ENCODE peak calls at places on chromosomes 2 and 18, in six cellular contexts. One of them, this sample, is unnamed.

GRCh38 chr2:63818276-63818675 is 23.4 kb upstream of the UGP2 start:
- DNase-seq in AG04450: no peak
- DNase-seq in astrocyte: no peak
- DNase-seq in cardiac muscle cell: no peak
- DNase-seq in colonic mucosa: no peak
- DNase-seq in AG10803: no peak
- DNase-seq in this sample: no peak

GRCh38 chr2:199902486-199903110 is 8.5 kb upstream of the C2orf69 start:
- DNase-seq in cardiac muscle cell: no peak
- DNase-seq in AG04450: no peak
- DNase-seq in AG10803: no peak
- DNase-seq in colonic mucosa: no peak
- DNase-seq in astrocyte: no peak
- DNase-seq in this sample: no peak

GRCh38 chr2:162435676-162436075 is 91.7 kb downstream of the GCA start:
- DNase-seq in AG10803: no peak
- DNase-seq in colonic mucosa: no peak
- DNase-seq in astrocyte: peak
- DNase-seq in AG04450: no peak
- DNase-seq in cardiac muscle cell: no peak
- DNase-seq in this sample: no peak

GRCh38 chr2:25241452-25241851 is 73.1 kb upstream of the POMC start:
- DNase-seq in colonic mucosa: no peak
- DNase-seq in astrocyte: no peak
- DNase-seq in AG04450: no peak
- DNase-seq in AG10803: no peak
- DNase-seq in cardiac muscle cell: no peak
- DNase-seq in this sample: no peak

GRCh38 chr2:37376421-37377186 is 32.2 kb downstream of the QPCT start:
- DNase-seq in colonic mucosa: no peak
- DNase-seq in AG04450: peak
- DNase-seq in AG10803: peak
- DNase-seq in cardiac muscle cell: no peak
- DNase-seq in astrocyte: peak
- DNase-seq in this sample: peak

GRCh38 chr2:152718909-152719645 is 657 bp downstream of the ARL6IP6 start:
- DNase-seq in cardiac muscle cell: peak
- DNase-seq in AG10803: peak
- DNase-seq in AG04450: no peak
- DNase-seq in astrocyte: peak
- DNase-seq in colonic mucosa: peak
- DNase-seq in this sample: peak

GRCh38 chr2:229445501-229446294 is 174.6 kb upstream of the PID1 start:
- DNase-seq in astrocyte: peak
- DNase-seq in AG04450: no peak
- DNase-seq in cardiac muscle cell: peak
- DNase-seq in colonic mucosa: no peak
- DNase-seq in AG10803: peak
- DNase-seq in this sample: peak

GRCh38 chr2:28640263-28640907 is 111.2 kb upstream of the PPP1CB start:
- DNase-seq in cardiac muscle cell: no peak
- DNase-seq in AG10803: no peak
- DNase-seq in AG04450: no peak
- DNase-seq in colonic mucosa: no peak
- DNase-seq in astrocyte: no peak
- DNase-seq in this sample: no peak

GRCh38 chr18:31740180-31740579 is 20.5 kb downstream of the SLC25A52 start:
- DNase-seq in colonic mucosa: no peak
- DNase-seq in cardiac muscle cell: no peak
- DNase-seq in AG10803: no peak
- DNase-seq in AG04450: no peak
- DNase-seq in astrocyte: no peak
- DNase-seq in this sample: no peak

GRCh38 chr2:234111523-234111922 is 61.0 kb downstream of the SPP2 start:
- DNase-seq in AG10803: peak
- DNase-seq in colonic mucosa: no peak
- DNase-seq in AG04450: no peak
- DNase-seq in astrocyte: peak
- DNase-seq in cardiac muscle cell: no peak
- DNase-seq in this sample: peak

GRCh38 chr18:69858897-69859296 is 88.8 kb downstream of the CD226 start:
- DNase-seq in AG04450: no peak
- DNase-seq in cardiac muscle cell: no peak
- DNase-seq in astrocyte: no peak
- DNase-seq in AG10803: no peak
- DNase-seq in colonic mucosa: no peak
- DNase-seq in this sample: no peak

GRCh38 chr2:188684795-188685194 is 289.4 kb upstream of the COL3A1 start:
- DNase-seq in AG10803: no peak
- DNase-seq in AG04450: no peak
- DNase-seq in colonic mucosa: no peak
- DNase-seq in cardiac muscle cell: no peak
- DNase-seq in astrocyte: no peak
- DNase-seq in this sample: no peak

GRCh38 chr2:96413067-96413722 is 77.6 kb downstream of the NCAPH start:
- DNase-seq in AG04450: no peak
- DNase-seq in colonic mucosa: peak
- DNase-seq in astrocyte: peak
- DNase-seq in AG10803: no peak
- DNase-seq in cardiac muscle cell: no peak
- DNase-seq in this sample: no peak

GRCh38 chr2:8550481-8550880 is 131.4 kb upstream of the ID2 start:
- DNase-seq in astrocyte: no peak
- DNase-seq in colonic mucosa: peak
- DNase-seq in AG04450: no peak
- DNase-seq in AG10803: no peak
- DNase-seq in cardiac muscle cell: no peak
- DNase-seq in this sample: no peak

GRCh38 chr18:2402084-2402483 is 169.2 kb downstream of the METTL4 start:
- DNase-seq in AG04450: peak
- DNase-seq in AG10803: peak
- DNase-seq in colonic mucosa: no peak
- DNase-seq in astrocyte: peak
- DNase-seq in cardiac muscle cell: no peak
- DNase-seq in this sample: peak

GRCh38 chr2:173311844-173312606 is 42.6 kb upstream of the CDCA7 start:
- DNase-seq in astrocyte: no peak
- DNase-seq in cardiac muscle cell: no peak
- DNase-seq in AG04450: no peak
- DNase-seq in colonic mucosa: peak
- DNase-seq in AG10803: no peak
- DNase-seq in this sample: no peak

GRCh38 chr18:22045221-22045918 is 124.0 kb upstream of the GATA6 start:
- DNase-seq in AG04450: no peak
- DNase-seq in AG10803: no peak
- DNase-seq in colonic mucosa: peak
- DNase-seq in astrocyte: no peak
- DNase-seq in cardiac muscle cell: no peak
- DNase-seq in this sample: no peak

GRCh38 chr2:73700111-73700510 is 37.0 kb downstream of the TPRKB start:
- DNase-seq in colonic mucosa: peak
- DNase-seq in AG04450: no peak
- DNase-seq in AG10803: peak
- DNase-seq in astrocyte: no peak
- DNase-seq in cardiac muscle cell: no peak
- DNase-seq in this sample: no peak

GRCh38 chr2:172208881-172209325 is 106.2 kb upstream of the DLX2 start:
- DNase-seq in AG04450: no peak
- DNase-seq in astrocyte: peak
- DNase-seq in AG10803: peak
- DNase-seq in colonic mucosa: no peak
- DNase-seq in cardiac muscle cell: no peak
- DNase-seq in this sample: peak

GRCh38 chr18:415627-416612 is 84.6 kb downstream of the COLEC12 start:
- DNase-seq in cardiac muscle cell: no peak
- DNase-seq in AG04450: no peak
- DNase-seq in colonic mucosa: no peak
- DNase-seq in astrocyte: peak
- DNase-seq in AG10803: peak
- DNase-seq in this sample: peak

GRCh38 chr18:63551769-63552168 is 9.6 kb downstream of the SERPINB12 start:
- DNase-seq in astrocyte: no peak
- DNase-seq in cardiac muscle cell: no peak
- DNase-seq in AG04450: no peak
- DNase-seq in AG10803: no peak
- DNase-seq in colonic mucosa: no peak
- DNase-seq in this sample: no peak

GRCh38 chr2:20526666-20527065 is 79.8 kb downstream of the RHOB start:
- DNase-seq in AG10803: no peak
- DNase-seq in colonic mucosa: no peak
- DNase-seq in astrocyte: no peak
- DNase-seq in cardiac muscle cell: no peak
- DNase-seq in AG04450: no peak
- DNase-seq in this sample: peak

GRCh38 chr2:219570194-219570923 is 980 bp downstream of the OBSL1 start:
- DNase-seq in AG10803: peak
- DNase-seq in cardiac muscle cell: peak
- DNase-seq in AG04450: no peak
- DNase-seq in astrocyte: peak
- DNase-seq in colonic mucosa: no peak
- DNase-seq in this sample: peak

GRCh38 chr18:76619342-76620315 is 124.6 kb upstream of the ZNF516 start:
- DNase-seq in colonic mucosa: peak
- DNase-seq in AG10803: peak
- DNase-seq in cardiac muscle cell: peak
- DNase-seq in astrocyte: peak
- DNase-seq in AG04450: no peak
- DNase-seq in this sample: peak

GRCh38 chr2:134934641-134935040 is 16.0 kb downstream of the CCNT2 start:
- DNase-seq in AG10803: no peak
- DNase-seq in AG04450: no peak
- DNase-seq in colonic mucosa: no peak
- DNase-seq in astrocyte: no peak
- DNase-seq in cardiac muscle cell: no peak
- DNase-seq in this sample: peak

GRCh38 chr2:239190921-239191885 is 209.6 kb downstream of the HDAC4 start:
- DNase-seq in astrocyte: no peak
- DNase-seq in colonic mucosa: no peak
- DNase-seq in cardiac muscle cell: no peak
- DNase-seq in AG10803: no peak
- DNase-seq in AG04450: no peak
- DNase-seq in this sample: no peak

GRCh38 chr2:110718382-110718781 is 14.0 kb upstream of the ACOXL start:
- DNase-seq in astrocyte: no peak
- DNase-seq in cardiac muscle cell: no peak
- DNase-seq in AG04450: no peak
- DNase-seq in colonic mucosa: no peak
- DNase-seq in AG10803: no peak
- DNase-seq in this sample: no peak

GRCh38 chr2:186382932-186383331 is 103.1 kb upstream of the ZC3H15 start:
- DNase-seq in colonic mucosa: no peak
- DNase-seq in astrocyte: no peak
- DNase-seq in AG04450: no peak
- DNase-seq in AG10803: no peak
- DNase-seq in cardiac muscle cell: no peak
- DNase-seq in this sample: no peak

GRCh38 chr2:186384226-186384625 is 101.8 kb upstream of the ZC3H15 start:
- DNase-seq in AG04450: no peak
- DNase-seq in AG10803: no peak
- DNase-seq in astrocyte: no peak
- DNase-seq in cardiac muscle cell: no peak
- DNase-seq in colonic mucosa: no peak
- DNase-seq in this sample: no peak

GRCh38 chr2:186380805-186381204 is 105.3 kb upstream of the ZC3H15 start:
- DNase-seq in cardiac muscle cell: no peak
- DNase-seq in astrocyte: no peak
- DNase-seq in AG10803: no peak
- DNase-seq in AG04450: no peak
- DNase-seq in colonic mucosa: no peak
- DNase-seq in this sample: no peak

GRCh38 chr2:186379052-186379451 is 107.0 kb upstream of the ZC3H15 start:
- DNase-seq in colonic mucosa: no peak
- DNase-seq in cardiac muscle cell: peak
- DNase-seq in astrocyte: no peak
- DNase-seq in AG04450: no peak
- DNase-seq in AG10803: no peak
- DNase-seq in this sample: no peak

GRCh38 chr2:186381573-186381972 is 104.5 kb upstream of the ZC3H15 start:
- DNase-seq in cardiac muscle cell: no peak
- DNase-seq in colonic mucosa: no peak
- DNase-seq in astrocyte: no peak
- DNase-seq in AG10803: no peak
- DNase-seq in AG04450: no peak
- DNase-seq in this sample: no peak
- H3K4me3 ChIP-seq in cardiac muscle cell: no peak
- H3K4me3 ChIP-seq in colonic mucosa: no peak
- H3K4me3 ChIP-seq in astrocyte: no peak
- H3K4me3 ChIP-seq in AG10803: no peak
- H3K4me3 ChIP-seq in AG04450: no peak
- H3K4me3 ChIP-seq in this sample: no peak

DNA sequence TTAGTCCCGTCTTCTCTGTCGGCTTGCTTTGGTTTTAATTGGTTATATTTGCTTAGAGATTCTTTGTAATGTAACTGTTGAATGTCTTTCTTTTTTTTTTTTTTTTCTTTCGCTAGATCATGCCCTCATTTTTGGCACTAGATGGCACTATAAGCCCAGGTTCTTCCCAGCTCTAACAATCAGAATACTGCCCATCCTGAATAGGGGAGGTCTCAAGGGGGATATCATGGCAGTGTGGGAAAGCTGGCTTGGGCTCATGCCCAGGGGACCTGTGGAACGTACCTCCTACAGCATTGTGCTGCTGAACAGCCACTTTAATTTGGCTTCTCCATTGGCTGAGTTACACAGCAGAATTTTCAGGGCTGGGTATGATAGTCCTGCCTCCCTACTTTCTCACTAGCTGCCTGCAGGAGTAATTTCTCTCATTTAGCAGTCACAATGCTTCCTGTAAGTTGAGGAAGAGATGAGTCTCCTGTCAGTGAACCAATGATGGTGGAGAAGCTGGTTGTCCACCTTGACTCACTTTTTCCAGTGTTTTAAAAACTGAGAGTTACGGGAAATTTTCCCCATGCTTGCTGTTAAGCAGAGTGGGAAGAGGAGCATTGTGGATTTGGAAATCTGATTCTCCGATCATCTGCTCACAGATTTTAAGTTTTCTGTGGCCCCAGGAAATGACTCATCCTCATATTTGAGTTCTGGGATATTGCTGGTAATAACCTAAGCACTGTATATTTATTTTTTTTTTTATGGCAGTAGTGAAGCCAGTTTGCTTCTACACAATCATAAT is 47.2 kb downstream of the RAD51AP2 start:
- DNase-seq in astrocyte: peak
- DNase-seq in colonic mucosa: no peak
- DNase-seq in AG10803: peak
- DNase-seq in AG04450: peak
- DNase-seq in cardiac muscle cell: peak
- DNase-seq in this sample: peak
- TF ChIP-seq CTCF in astrocyte: peak
- TF ChIP-seq CTCF in colonic mucosa: peak
- TF ChIP-seq CTCF in AG10803: peak
- TF ChIP-seq CTCF in AG04450: peak
- TF ChIP-seq CTCF in cardiac muscle cell: peak
- TF ChIP-seq CTCF in this sample: peak

GRCh38 chr2:226791487-226792081 is 8.0 kb downstream of the IRS1 start:
- DNase-seq in astrocyte: peak
- DNase-seq in cardiac muscle cell: peak
- DNase-seq in colonic mucosa: peak
- DNase-seq in AG04450: no peak
- DNase-seq in AG10803: peak
- DNase-seq in this sample: peak
- H3K4me3 ChIP-seq in astrocyte: peak
- H3K4me3 ChIP-seq in cardiac muscle cell: peak
- H3K4me3 ChIP-seq in colonic mucosa: peak
- H3K4me3 ChIP-seq in AG04450: peak
- H3K4me3 ChIP-seq in AG10803: peak
- H3K4me3 ChIP-seq in this sample: peak

GRCh38 chr2:27320958-27321543 is 1.8 kb downstream of the MPV17 start:
- DNase-seq in astrocyte: peak
- DNase-seq in cardiac muscle cell: no peak
- DNase-seq in colonic mucosa: peak
- DNase-seq in AG10803: peak
- DNase-seq in AG04450: peak
- DNase-seq in this sample: peak
- TF ChIP-seq CTCF in astrocyte: peak
- TF ChIP-seq CTCF in cardiac muscle cell: peak
- TF ChIP-seq CTCF in colonic mucosa: peak
- TF ChIP-seq CTCF in AG10803: peak
- TF ChIP-seq CTCF in AG04450: peak
- TF ChIP-seq CTCF in this sample: peak